ENCODE peak calls at places on chromosomes 4 and X, in eight cellular contexts. F, W, U, T, X, J, C and B are unnamed samples.

GRCh38 chr4:677431-678293 is 3.3 kb downstream of the MYL5 start:
- DNase-seq in F (no peak), W (no peak), U (peak; percentile 97), T (no peak), X (no peak), J (no peak), C (no peak), B (no peak)

GRCh38 chr4:143085224-143085623 is 99.5 kb upstream of the USP38 start:
- DNase-seq in F (no peak), W (no peak), U (peak; percentile 26), T (no peak), X (no peak), J (no peak), C (no peak), B (no peak)

GRCh38 chr4:7591409-7592063 is 156.8 kb upstream of the PSAPL1 start:
- DNase-seq in F (no peak), W (no peak), U (no peak), T (no peak), X (no peak), J (no peak), C (no peak), B (no peak)

GRCh38 chr4:167234388-167234881 is at the start of gene SPOCK3:
- DNase-seq in F (no peak), W (peak; percentile 82), U (peak; percentile 75), T (no peak), X (peak; percentile 70), J (no peak), C (peak; percentile 51), B (peak; percentile 70)

GRCh38 chrX:141468940-141469339 is 115.6 kb downstream of the SPANXA1 start:
- DNase-seq in F (peak; percentile 17), W (no peak), U (no peak), T (no peak), X (no peak), J (no peak), C (no peak), B (no peak)

GRCh38 chrX:23720117-23720677 is 22.9 kb downstream of the ACOT9 start:
- DNase-seq in F (no peak), W (no peak), U (no peak), T (no peak), X (no peak), J (no peak), C (no peak), B (no peak)

GRCh38 chrX:9651737-9652136 is 113.9 kb downstream of the GPR143 start:
- DNase-seq in F (no peak), W (no peak), U (no peak), T (no peak), X (no peak), J (no peak), C (no peak), B (no peak)

GRCh38 chr4:165635261-165635838 is 237.7 kb upstream of the TLL1 start:
- DNase-seq in F (no peak), W (no peak), U (no peak), T (no peak), X (no peak), J (no peak), C (no peak), B (no peak)

GRCh38 chr4:47744253-47744652 is 93.6 kb downstream of the CORIN start:
- DNase-seq in F (no peak), W (no peak), U (peak; percentile 53), T (no peak), X (no peak), J (no peak), C (no peak), B (no peak)

GRCh38 chrX:151801980-151802379 is 67.4 kb downstream of the CNGA2 start:
- DNase-seq in F (no peak), W (no peak), U (peak; percentile 21), T (no peak), X (no peak), J (no peak), C (peak; percentile 19), B (no peak)

GRCh38 chr4:38930199-38930598 is 62.6 kb downstream of the FAM114A1 start:
- DNase-seq in F (no peak), W (no peak), U (no peak), T (no peak), X (peak; percentile 10), J (no peak), C (no peak), B (no peak)

GRCh38 chrX:23246001-23246400 is 88.6 kb upstream of the PTCHD1 start:
- DNase-seq in F (no peak), W (no peak), U (no peak), T (no peak), X (no peak), J (no peak), C (no peak), B (no peak)

GRCh38 chrX:23841847-23842522 is 59.0 kb downstream of the SAT1 start:
- DNase-seq in F (no peak), W (no peak), U (peak; percentile 43), T (no peak), X (peak; percentile 20), J (no peak), C (no peak), B (no peak)

GRCh38 chr4:126604273-126604867 is 1028.4 kb upstream of the INTU start:
- DNase-seq in F (no peak), W (no peak), U (peak; percentile 57), T (peak; percentile 3), X (peak; percentile 62), J (no peak), C (peak; percentile 54), B (no peak)

GRCh38 chr4:1249731-1250526 is 999 bp upstream of the CTBP1 start:
- DNase-seq in F (no peak), W (peak; percentile 82), U (peak; percentile 75), T (peak; percentile 25), X (peak; percentile 50), J (peak; percentile 30), C (peak; percentile 3), B (no peak)

GRCh38 chr4:11469900-11470708 is 41.4 kb upstream of the HS3ST1 start:
- DNase-seq in F (no peak), W (no peak), U (no peak), T (no peak), X (no peak), J (no peak), C (no peak), B (no peak)

GRCh38 chr4:85686398-85686797 is 211.4 kb downstream of the ARHGAP24 start:
- DNase-seq in F (no peak), W (no peak), U (peak; percentile 27), T (no peak), X (no peak), J (no peak), C (no peak), B (no peak)

GRCh38 chr4:109171098-109171497 is 131.4 kb downstream of the COL25A1 start:
- DNase-seq in F (no peak), W (no peak), U (no peak), T (no peak), X (no peak), J (no peak), C (no peak), B (no peak)

GRCh38 chr4:186485621-186486062 is 69.7 kb downstream of the MTNR1A start:
- DNase-seq in F (no peak), W (no peak), U (no peak), T (no peak), X (no peak), J (no peak), C (no peak), B (peak; percentile 35)

GRCh38 chrX:68998716-68999115 is 166.5 kb downstream of the PJA1 start:
- DNase-seq in F (no peak), W (no peak), U (no peak), T (no peak), X (no peak), J (no peak), C (no peak), B (no peak)

GRCh38 chrX:132092439-132093065 is 35.3 kb downstream of the FRMD7 start:
- DNase-seq in F (peak; percentile 31), W (no peak), U (peak; percentile 82), T (peak; percentile 61), X (peak; percentile 68), J (peak; percentile 39), C (peak; percentile 73), B (no peak)

GRCh38 chr4:2432991-2433530 is 14.3 kb downstream of the CFAP99 start:
- DNase-seq in F (peak; percentile 18), W (no peak), U (no peak), T (no peak), X (no peak), J (no peak), C (no peak), B (peak; percentile 66)